ENCODE peak calls at places on chromosomes 6 and 20, in four cellular contexts. N is K562, X is H1, G is HepG2. Z is an unnamed sample.

GRCh38 chr20:3166913-3167342 is 6.4 kb downstream of the LZTS3 start:
- DNase-seq in N (no peak), X (no peak), G (no peak), Z (no peak)

GRCh38 chr6:39440039-39440426 is 117.5 kb upstream of the KCNK16 start:
- DNase-seq in N (no peak), X (no peak), G (no peak), Z (no peak)

GRCh38 chr20:12827796-12828406 is 180.9 kb upstream of the SPTLC3 start:
- DNase-seq in N (no peak), X (no peak), G (no peak), Z (no peak)

GRCh38 chr20:50258790-50259483 is 68.3 kb downstream of the CEBPB start:
- DNase-seq in N (no peak), X (no peak), G (no peak), Z (no peak)

GRCh38 chr20:38751360-38751976 is 3.2 kb downstream of the ACTR5 start:
- DNase-seq in N (peak), X (no peak), G (peak), Z (peak)

GRCh38 chr6:136822051-136822378 is 377 bp upstream of the PEX7 start:
- DNase-seq in N (no peak), X (peak), G (no peak), Z (peak)

GRCh38 chr20:23257848-23258746 is 92.5 kb upstream of the NXT1 start:
- DNase-seq in N (no peak), X (peak), G (no peak), Z (no peak)

GRCh38 chr6:106750146-106750900 is 120.9 kb downstream of the QRSL1 start:
- DNase-seq in N (no peak), X (no peak), G (no peak), Z (no peak)

GRCh38 chr20:4065405-4065841 is 50.1 kb upstream of the RNF24 start:
- DNase-seq in N (no peak), X (no peak), G (no peak), Z (no peak)

GRCh38 chr20:3777726-3778629 is 3.3 kb downstream of the SPEF1 start:
- DNase-seq in N (no peak), X (peak), G (no peak), Z (peak)

GRCh38 chr6:129472239-129472638 is 237.7 kb downstream of the ARHGAP18 start:
- DNase-seq in N (no peak), X (no peak), G (no peak), Z (no peak)

GRCh38 chr20:49147269-49147668 is 40.9 kb downstream of the STAU1 start:
- DNase-seq in N (no peak), X (no peak), G (no peak), Z (no peak)

GRCh38 chr6:131096786-131097185 is 33.7 kb upstream of the EPB41L2 start:
- DNase-seq in N (no peak), X (no peak), G (no peak), Z (no peak)

GRCh38 chr20:32621071-32621913 is 36.2 kb upstream of the NOL4L start:
- DNase-seq in N (peak), X (no peak), G (no peak), Z (no peak)

GRCh38 chr6:44664716-44665115 is 277.2 kb downstream of the CDC5L start:
- DNase-seq in N (no peak), X (no peak), G (no peak), Z (no peak)

GRCh38 chr6:168301648-168302398 is 17.8 kb downstream of the DACT2 start:
- DNase-seq in N (no peak), X (peak), G (peak), Z (peak)

GRCh38 chr20:10521068-10521834 is 86.1 kb downstream of the SLX4IP start:
- DNase-seq in N (no peak), X (no peak), G (peak), Z (peak)

GRCh38 chr6:87755697-87756671 is 54.0 kb upstream of the AKIRIN2 start:
- DNase-seq in N (peak), X (no peak), G (no peak), Z (no peak)

GRCh38 chr6:101395345-101395744 is 1.8 kb downstream of the GRIK2 start:
- DNase-seq in N (no peak), X (no peak), G (no peak), Z (no peak)

GRCh38 chr6:127102299-127102698 is 16.2 kb upstream of the RSPO3 start:
- DNase-seq in N (no peak), X (no peak), G (no peak), Z (peak)

GRCh38 chr6:17585766-17586502 is 14.2 kb upstream of the FAM8A1 start:
- DNase-seq in N (no peak), X (no peak), G (peak), Z (peak)

GRCh38 chr6:164741938-164742451 is 567.4 kb downstream of the C6orf118 start:
- DNase-seq in N (no peak), X (no peak), G (no peak), Z (no peak)
- TF ChIP-seq CHD2 in N (no peak), X (no peak), G (no peak), Z (no peak)

GRCh38 chr20:43325926-43326325 is 131.8 kb upstream of the SRSF6 start:
- DNase-seq in N (no peak), X (no peak), G (no peak), Z (no peak)

GRCh38 chr20:43334080-43334479 is 123.6 kb upstream of the SRSF6 start:
- DNase-seq in N (no peak), X (no peak), G (no peak), Z (no peak)

GRCh38 chr20:43331911-43332310 is 125.8 kb upstream of the SRSF6 start:
- DNase-seq in N (no peak), X (no peak), G (no peak), Z (no peak)
- TF ChIP-seq PHF8 in N (no peak), X (no peak), G (no peak), Z (no peak)

GRCh38 chr6:170018422-170019258 is 267.2 kb downstream of the ERMARD start:
- DNase-seq in N (no peak), X (no peak), G (no peak), Z (no peak)

GRCh38 chr6:170021579-170021978 is 269.3 kb downstream of the DLL1 start:
- DNase-seq in N (no peak), X (no peak), G (no peak), Z (no peak)

GRCh38 chr6:170022291-170022722 is 268.6 kb downstream of the DLL1 start:
- DNase-seq in N (no peak), X (no peak), G (no peak), Z (no peak)

GRCh38 chr6:170019259-170020040 is 268.0 kb downstream of the ERMARD start:
- DNase-seq in N (no peak), X (no peak), G (no peak), Z (no peak)

GRCh38 chr6:170020041-170020583 is 268.7 kb downstream of the ERMARD start:
- DNase-seq in N (no peak), X (no peak), G (no peak), Z (no peak)
- TF ChIP-seq CHD2 in N (no peak), X (no peak), G (no peak), Z (no peak)

GRCh38 chr6:36463686-36464085 is 20.9 kb downstream of the KCTD20 start:
- DNase-seq in N (no peak), X (no peak), G (no peak), Z (no peak)
- TF ChIP-seq PHF8 in N (no peak), X (no peak), G (no peak), Z (no peak)

GRCh38 chr20:63060057-63060991 is 53.6 kb upstream of the BHLHE23 start:
- DNase-seq in N (no peak), X (peak), G (no peak), Z (no peak)
- TF ChIP-seq CHD2 in N (no peak), X (no peak), G (no peak), Z (no peak)

Z was measured in A549.